ENCODE peak calls at places on chromosomes 3 and 15, in six cellular contexts. U, P, R, G, I and F are unnamed samples.

GRCh38 chr15:78761020-78761419 is 50.2 kb downstream of the ADAMTS7 start:
- DNase-seq in P (no peak), G (no peak), U (peak; percentile 49), I (no peak), R (no peak), F (no peak)

GRCh38 chr15:77839970-77840609 is 207.4 kb upstream of the LINGO1 start:
- DNase-seq in I (no peak), G (no peak), P (no peak), R (no peak), U (peak; percentile 46), F (no peak)

GRCh38 chr3:10933958-10934481 is 58.5 kb upstream of the SLC6A1 start:
- DNase-seq in P (peak; percentile 34), U (peak; percentile 58), I (no peak), G (no peak), R (no peak), F (no peak)

GRCh38 chr3:79729096-79729495 is 38.7 kb downstream of the ROBO1 start:
- DNase-seq in P (no peak), R (peak; percentile 32), U (no peak), I (no peak), G (no peak), F (no peak)

GRCh38 chr3:197367081-197367780 is 68.8 kb upstream of the DLG1 start:
- DNase-seq in I (no peak), P (peak; percentile 76), R (no peak), G (peak; percentile 32), U (peak; percentile 67), F (no peak)

GRCh38 chr3:59253523-59253922 is 203.7 kb upstream of the CFAP20DC start:
- DNase-seq in I (no peak), P (no peak), R (no peak), G (no peak), U (no peak), F (no peak)

GRCh38 chr3:113439576-113439975 is 1.7 kb downstream of the CFAP44 start:
- DNase-seq in G (no peak), P (no peak), I (no peak), R (no peak), U (no peak), F (no peak)

GRCh38 chr3:127940116-127940515 is 25.1 kb downstream of the KBTBD12 start:
- DNase-seq in G (peak; percentile 8), R (no peak), P (no peak), U (no peak), I (no peak), F (no peak)

GRCh38 chr3:129942296-129942695 is 32.2 kb upstream of the TRH start:
- DNase-seq in U (no peak), P (no peak), R (peak; percentile 83), G (peak; percentile 76), I (peak; percentile 51), F (peak; percentile 12)

GRCh38 chr15:69060744-69061143 is 46.2 kb downstream of the NOX5 start:
- DNase-seq in I (no peak), R (no peak), U (peak; percentile 9), P (no peak), G (no peak), F (no peak)

GRCh38 chr3:194672876-194673275 is 885 bp upstream of the LSG1 start:
- DNase-seq in U (no peak), R (no peak), P (no peak), G (no peak), I (no peak), F (no peak)

GRCh38 chr3:111803123-111803593 is 55.9 kb upstream of the PHLDB2 start:
- DNase-seq in P (peak; percentile 99), I (peak; percentile 34), U (peak; percentile 90), G (peak; percentile 97), R (peak; percentile 5), F (peak; percentile 94)

DNA sequence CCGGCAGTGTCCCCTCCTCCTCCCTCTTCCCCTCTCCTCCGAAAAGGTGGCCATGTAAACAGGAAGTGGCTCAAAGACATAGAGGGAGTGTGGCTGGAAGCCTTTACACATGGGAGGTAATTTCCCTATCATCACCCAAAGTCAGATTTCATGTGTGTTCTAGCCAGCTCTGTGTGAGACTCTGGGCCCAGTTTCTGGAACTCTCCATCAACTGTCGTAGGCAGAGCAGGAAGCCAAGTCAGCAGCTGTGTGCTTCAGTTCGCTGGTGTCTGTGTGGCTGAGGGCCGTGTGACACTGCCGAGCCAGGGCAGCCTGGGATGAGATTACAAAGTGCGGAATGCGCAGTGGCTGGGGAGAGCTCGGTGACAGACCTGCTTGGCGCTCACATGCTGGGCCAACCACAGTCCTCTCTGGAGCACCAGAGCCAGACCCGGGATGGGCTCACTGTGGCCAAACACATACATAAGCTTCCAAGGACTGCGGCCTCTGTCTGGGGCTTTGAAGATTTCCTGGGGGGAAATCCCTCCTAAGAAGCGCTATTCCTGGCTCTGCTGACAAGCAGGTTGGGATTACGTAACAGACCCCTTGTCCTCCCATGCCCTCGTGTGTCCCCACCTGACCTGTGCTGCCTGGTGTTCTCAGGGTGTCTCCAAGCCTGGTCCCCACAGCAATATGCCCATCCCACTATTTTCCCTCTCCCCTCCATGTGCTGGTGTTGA is 50.7 kb downstream of the UMPS start:
- DNase-seq in R (peak; percentile 74), P (no peak), U (peak; percentile 91), G (peak; percentile 60), I (peak; percentile 40), F (no peak)
- H3K4me3 ChIP-seq in R (no peak overlapping the region), P (no peak overlapping the region), U (no peak overlapping the region), G (no peak overlapping the region), I (no peak overlapping the region), F (no peak overlapping the region)

GRCh38 chr3:12841970-12842328 is 584 bp upstream of the RPL32 start:
- DNase-seq in P (no peak), I (no peak), G (no peak), R (no peak), U (no peak), F (no peak)
- TF ChIP-seq CTCF in P (no peak), I (no peak), G (no peak), R (no peak), U (no peak), F (no peak)

GRCh38 chr15:96330450-96331140 is at the start of gene NR2F2:
- DNase-seq in G (peak; percentile 100), R (peak; percentile 98), U (peak; percentile 99), I (peak; percentile 95), P (peak; percentile 94), F (peak; percentile 94)

GRCh38 chr15:96328101-96328958 is 2.2 kb upstream of the NR2F2 start:
- DNase-seq in P (no peak), R (no peak), G (peak; percentile 35), U (no peak), I (no peak), F (no peak)

GRCh38 chr15:96331141-96331941 is 841 bp downstream of the NR2F2 start:
- DNase-seq in G (peak; percentile 68), I (peak; percentile 49), P (no peak), R (no peak), U (peak; percentile 76), F (no peak)

GRCh38 chr15:96329403-96329981 is 1.0 kb upstream of the NR2F2 start:
- DNase-seq in U (no peak), G (peak; percentile 45), R (no peak), I (peak; percentile 19), P (no peak), F (no peak)

DNA sequence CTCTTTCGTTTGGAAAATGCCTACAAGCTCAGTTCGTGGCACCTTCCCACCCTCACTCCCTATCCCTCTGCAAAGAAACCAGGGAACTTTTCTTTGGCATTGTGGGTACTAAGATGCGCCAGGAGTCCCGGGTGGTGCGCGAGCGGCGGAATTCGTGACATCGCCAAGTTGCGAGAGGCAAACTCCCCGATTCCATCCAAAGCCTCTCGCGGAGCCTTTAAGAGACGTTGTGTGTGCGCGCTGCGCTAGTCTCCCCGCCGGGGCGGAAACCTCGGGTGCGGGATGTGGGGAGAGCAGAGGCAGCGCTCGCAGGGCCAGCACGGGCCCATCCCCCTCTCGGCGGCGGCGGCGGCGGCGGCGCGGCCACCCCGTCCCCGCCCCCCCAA is 443 bp upstream of the NR2F2 start:
- DNase-seq in G (peak; percentile 93), I (peak; percentile 69), R (no peak), U (peak; percentile 92), P (no peak), F (no peak)
- H3K4me3 ChIP-seq in G (peak overlapping the region; percentile 73), I (peak overlapping the region; percentile 36), R (peak overlapping the region; percentile 75), U (peak overlapping the region; percentile 89), P (peak overlapping the region; percentile 61), F (peak overlapping the region; percentile 98)

GRCh38 chr3:42503251-42503924 is 945 bp downstream of the VIPR1 start:
- DNase-seq in R (no peak), I (peak; percentile 40), U (peak; percentile 36), P (no peak), G (no peak), F (no peak)

GRCh38 chr3:42501321-42501680 is 1.1 kb upstream of the VIPR1 start:
- DNase-seq in G (peak; percentile 24), R (peak; percentile 55), U (no peak), I (peak; percentile 25), P (no peak), F (no peak)

GRCh38 chr3:42502429-42503250 is at the start of gene VIPR1:
- DNase-seq in R (peak; percentile 85), U (peak; percentile 71), G (peak; percentile 27), I (peak; percentile 95), P (no peak), F (no peak)

GRCh38 chr3:42500909-42501308 is 1.5 kb upstream of the VIPR1 start:
- DNase-seq in G (no peak), I (no peak), U (peak; percentile 35), P (no peak), R (no peak), F (no peak)

DNA sequence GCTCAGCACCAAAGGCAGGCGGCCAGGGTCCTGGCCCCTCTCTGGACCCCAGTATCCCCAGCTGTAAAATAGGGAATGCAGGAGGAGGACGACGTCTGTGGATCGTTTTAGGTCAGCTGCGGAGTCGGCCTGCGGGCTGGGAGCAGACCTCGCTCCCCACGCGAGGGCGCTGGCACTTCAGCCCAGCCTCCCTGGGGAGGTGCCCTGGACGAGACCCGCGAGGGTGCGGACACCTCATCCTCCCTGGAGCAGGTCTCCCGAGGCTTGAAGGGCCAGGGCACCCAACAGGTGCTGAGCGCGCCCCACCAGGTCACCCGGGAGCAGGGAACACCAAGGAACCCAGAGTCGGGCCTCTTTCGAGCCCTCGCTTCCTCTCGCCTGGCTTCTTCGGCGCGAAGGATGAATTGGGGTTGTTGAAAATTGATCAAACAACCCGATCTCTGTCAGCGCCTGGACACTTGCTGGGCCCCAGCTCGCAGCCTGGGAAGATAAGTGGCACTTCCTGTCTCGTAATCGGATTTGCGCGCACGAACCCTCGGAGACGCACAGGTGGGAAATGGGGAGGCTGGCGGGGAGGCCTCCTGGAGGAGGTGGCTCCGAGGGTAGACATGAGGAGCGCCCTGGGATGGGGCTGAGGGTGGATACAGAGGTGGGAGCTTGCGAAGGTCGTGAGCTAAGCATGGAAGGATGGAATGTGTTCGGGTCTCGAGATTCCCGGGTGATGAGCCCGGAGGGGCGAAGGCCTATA is 588 bp upstream of the VIPR1 start:
- DNase-seq in P (no peak), U (peak; percentile 68), I (peak; percentile 86), R (peak; percentile 65), G (peak; percentile 58), F (no peak)
- TF ChIP-seq CTCF in P (peak; percentile 37), U (no peak), I (peak; percentile 77), R (peak; percentile 63), G (peak; percentile 32), F (peak; percentile 54)